ENCODE peak calls at places on chromosome 12, in nine cellular contexts. U is cardiac muscle cell, G is right atrium auricular region, E is esophagus squamous epithelium, W is psoas muscle, V is mesenchymal stem cell, F is A549, J is ovary, O is A673. T is an unnamed sample. For H3K9me3 and H3K4me1, the result is how much of the 10 kb centered on the place peaks cover.

GRCh38 chr12:48795550-48796455 is 6.9 kb upstream of the ADCY6 start:
- DNase-seq in U (peak), G (peak), E (no peak), W (peak), V (peak), F (peak), J (peak), O (peak), T (peak)

GRCh38 chr12:42669471-42669997 is 80.0 kb upstream of the PRICKLE1 start:
- DNase-seq in U (peak), G (no peak), E (no peak), W (no peak), V (no peak), F (no peak), J (no peak), O (no peak), T (peak)

GRCh38 chr12:113659416-113659815 is 187.7 kb upstream of the LHX5 start:
- DNase-seq in U (no peak), G (no peak), E (no peak), W (no peak), V (no peak), F (no peak), J (no peak), O (no peak), T (no peak)

GRCh38 chr12:22250762-22251161 is 83.7 kb downstream of the ST8SIA1 start:
- DNase-seq in U (no peak), G (no peak), E (no peak), W (no peak), V (peak), F (no peak), J (no peak), O (no peak), T (no peak)

GRCh38 chr12:16359512-16360491 is 12.4 kb downstream of the MGST1 start:
- DNase-seq in U (peak), G (no peak), E (no peak), W (peak), V (peak), F (peak), J (no peak), O (peak), T (peak)

GRCh38 chr12:124740691-124741137 is 123.0 kb downstream of the SCARB1 start:
- DNase-seq in U (no peak), G (no peak), E (no peak), W (peak), V (peak), F (no peak), J (no peak), O (no peak), T (peak)

GRCh38 chr12:62227091-62227490 is 33.1 kb upstream of the USP15 start:
- DNase-seq in U (no peak), G (no peak), E (no peak), W (no peak), V (no peak), F (no peak), J (no peak), O (no peak), T (no peak)

GRCh38 chr12:18250313-18250916 is 10.9 kb upstream of the PIK3C2G start:
- DNase-seq in U (peak), G (no peak), E (no peak), W (no peak), V (peak), F (peak), J (no peak), O (peak), T (peak)

GRCh38 chr12:111826316-111826715 is 15.7 kb upstream of the MAPKAPK5 start:
- DNase-seq in U (no peak), G (no peak), E (no peak), W (no peak), V (no peak), F (no peak), J (no peak), O (no peak), T (peak)

GRCh38 chr12:104864668-104865067 is 93.4 kb downstream of the SLC41A2 start:
- DNase-seq in U (no peak), G (no peak), E (no peak), W (no peak), V (no peak), F (no peak), J (no peak), O (no peak), T (peak)

GRCh38 chr12:49264466-49264872 is 413 bp upstream of the TUBA1C start:
- DNase-seq in U (peak), G (peak), E (no peak), W (no peak), V (no peak), F (peak), J (no peak), O (peak), T (peak)

GRCh38 chr12:49868952-49869815 is 26.3 kb upstream of the BCDIN3D start:
- DNase-seq in U (peak), G (peak), E (no peak), W (peak), V (peak), F (no peak), J (peak), O (peak), T (peak)

GRCh38 chr12:93387780-93388179 is 10.1 kb downstream of the NUDT4 start:
- DNase-seq in U (no peak), G (no peak), E (no peak), W (no peak), V (peak), F (no peak), J (no peak), O (no peak), T (no peak)

GRCh38 chr12:72444566-72444965 is 172.4 kb downstream of the TRHDE start:
- DNase-seq in U (no peak), G (no peak), E (no peak), W (no peak), V (no peak), F (no peak), J (no peak), O (peak), T (no peak)

GRCh38 chr12:109358154-109358869 is 10.6 kb downstream of the MYO1H start:
- DNase-seq in U (no peak), G (no peak), E (no peak), W (no peak), V (no peak), F (no peak), J (no peak), O (no peak), T (peak)

GRCh38 chr12:124833693-124834122 is 30.0 kb downstream of the SCARB1 start:
- DNase-seq in U (peak), G (peak), E (no peak), W (no peak), V (no peak), F (no peak), J (peak), O (no peak), T (no peak)

GRCh38 chr12:1662761-1663439 is 28.0 kb upstream of the ADIPOR2 start:
- DNase-seq in U (peak), G (no peak), E (no peak), W (no peak), V (peak), F (peak), J (peak), O (no peak), T (no peak)

GRCh38 chr12:108214486-108214885 is 85.4 kb downstream of the WSCD2 start:
- DNase-seq in U (peak), G (no peak), E (no peak), W (no peak), V (no peak), F (peak), J (no peak), O (peak), T (peak)

GRCh38 chr12:49777800-49778748 is 36.7 kb downstream of the TMBIM6 start:
- DNase-seq in U (peak), G (no peak), E (no peak), W (no peak), V (peak), F (peak), J (peak), O (peak), T (peak)

GRCh38 chr12:28500373-28501024 is 310.2 kb downstream of the CCDC91 start:
- DNase-seq in U (no peak), G (no peak), E (no peak), W (no peak), V (no peak), F (no peak), J (no peak), O (no peak), T (no peak)

GRCh38 chr12:57231276-57232021 is 1.9 kb downstream of the SHMT2 start:
- DNase-seq in U (no peak), G (no peak), E (no peak), W (no peak), V (no peak), F (no peak), J (no peak), O (no peak), T (no peak)

GRCh38 chr12:104520242-104520900 is 63.6 kb downstream of the CHST11 start:
- DNase-seq in U (peak), G (no peak), E (no peak), W (no peak), V (peak), F (no peak), J (no peak), O (no peak), T (no peak)

GRCh38 chr12:546920-547845 is 87.4 kb downstream of the B4GALNT3 start:
- DNase-seq in U (peak), G (no peak), E (no peak), W (peak), V (peak), F (peak), J (peak), O (peak), T (peak)

GRCh38 chr12:85920324-85920947 is 46.3 kb downstream of the NTS start:
- DNase-seq in U (peak), G (no peak), E (no peak), W (no peak), V (peak), F (no peak), J (no peak), O (peak), T (peak)

GRCh38 chr12:48104531-48104930 is 1.3 kb downstream of the SENP1 start:
- DNase-seq in U (no peak), G (no peak), E (no peak), W (no peak), V (no peak), F (no peak), J (no peak), O (no peak), T (no peak)

GRCh38 chr12:69042970-69043369 is 110.0 kb upstream of the CPM start:
- DNase-seq in U (no peak), G (no peak), E (no peak), W (no peak), V (no peak), F (no peak), J (no peak), O (no peak), T (no peak)

GRCh38 chr12:116609715-116610114 is 50.5 kb downstream of the MAP1LC3B2 start:
- DNase-seq in U (peak), G (no peak), E (no peak), W (no peak), V (no peak), F (no peak), J (no peak), O (peak), T (peak)

GRCh38 chr12:52486166-52487105 is 6.6 kb downstream of the KRT6A start:
- DNase-seq in U (no peak), G (no peak), E (no peak), W (no peak), V (no peak), F (no peak), J (no peak), O (no peak), T (no peak)

GRCh38 chr12:108562348-108563134 is at the start of gene ISCU:
- DNase-seq in U (peak), G (peak), E (peak), W (peak), V (peak), F (peak), J (peak), O (peak), T (peak)

GRCh38 chr12:16198884-16199283 is 78.6 kb downstream of the SLC15A5 start:
- DNase-seq in U (no peak), G (no peak), E (no peak), W (no peak), V (no peak), F (no peak), J (no peak), O (no peak), T (no peak)

DNA sequence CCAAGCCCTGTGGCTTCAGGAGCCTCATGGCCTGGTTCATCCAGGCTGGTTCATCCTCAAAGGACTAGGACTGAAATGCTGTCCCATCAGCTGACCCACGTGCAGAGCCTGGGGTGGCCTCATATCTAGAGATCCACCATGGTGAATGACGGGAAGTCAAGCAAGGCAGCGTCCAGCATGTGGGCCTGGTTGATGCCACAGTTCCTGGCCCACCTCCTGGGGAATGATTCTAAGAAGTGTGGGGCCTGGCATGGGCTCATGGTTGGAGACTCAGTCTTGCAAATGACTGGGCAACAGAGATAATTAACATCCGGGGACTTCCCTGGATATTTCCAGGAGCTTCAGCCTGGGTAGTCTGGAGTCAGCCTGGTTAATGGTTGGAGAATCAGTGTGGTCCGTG is 302.4 kb upstream of the SFSWAP start:
- DNase-seq in U (no peak), G (no peak), E (no peak), W (no peak), V (no peak), F (no peak), J (no peak), O (no peak), T (no peak)
- H3K9me3 ChIP-seq in U (under half), G (under half), E (under half), W (under half), V (under half), F (under half), J (under half), O (under half), T (under half)

GRCh38 chr12:10716277-10716676 is 6.8 kb downstream of the YBX3 start:
- DNase-seq in U (no peak), G (no peak), E (no peak), W (no peak), V (no peak), F (no peak), J (no peak), O (no peak), T (no peak)
- H3K4me1 ChIP-seq in U (under half), G (half or more), E (under half), W (under half), V (under half), F (half or more), J (under half), O (half or more), T (half or more)

GRCh38 chr12:119229837-119230236 is 51.1 kb downstream of the HSPB8 start:
- DNase-seq in U (peak), G (peak), E (no peak), W (peak), V (peak), F (peak), J (no peak), O (peak), T (no peak)
- H3K4me3 ChIP-seq in U (peak), G (no peak), E (no peak), W (peak), V (no peak), F (peak), J (no peak), O (no peak), T (peak)

DNA sequence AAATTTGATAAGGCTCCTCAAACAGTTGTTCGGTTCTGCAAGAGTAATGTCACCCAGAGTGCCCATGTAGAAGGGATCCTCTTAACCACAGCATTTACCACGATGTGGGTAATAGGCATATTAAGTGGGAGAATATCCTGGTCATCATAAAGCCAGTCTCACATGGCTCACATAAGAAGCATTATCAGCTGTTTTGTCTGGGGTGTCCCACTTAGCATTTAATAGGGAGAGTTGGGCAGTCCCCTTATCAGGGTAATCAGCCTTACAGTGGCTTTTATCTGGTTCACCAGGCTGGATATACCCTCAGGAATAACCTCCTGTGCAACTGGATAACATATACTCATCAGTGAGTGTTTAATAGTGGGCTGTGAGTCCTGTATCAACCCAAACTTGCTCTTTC is 12.9 kb upstream of the TMEM263 start:
- DNase-seq in U (no peak), G (no peak), E (no peak), W (no peak), V (no peak), F (no peak), J (no peak), O (no peak), T (no peak)
- H3K9me3 ChIP-seq in U (under half), G (under half), E (under half), W (under half), V (under half), F (under half), J (under half), O (under half), T (under half)

GRCh38 chr12:32893008-32893407 is 3.6 kb downstream of the PKP2 start:
- DNase-seq in U (peak), G (no peak), E (no peak), W (no peak), V (peak), F (no peak), J (no peak), O (no peak), T (no peak)
- H3K4me1 ChIP-seq in U (under half), G (under half), E (under half), W (under half), V (under half), F (under half), J (under half), O (under half), T (under half)

GRCh38 chr12:56160894-56161667 is 2.9 kb downstream of the MYL6 start:
- DNase-seq in U (no peak), G (no peak), E (no peak), W (no peak), V (no peak), F (no peak), J (no peak), O (no peak), T (no peak)
- H3K4me3 ChIP-seq in U (peak), G (peak), E (peak), W (peak), V (peak), F (peak), J (peak), O (no peak), T (peak)

DNA sequence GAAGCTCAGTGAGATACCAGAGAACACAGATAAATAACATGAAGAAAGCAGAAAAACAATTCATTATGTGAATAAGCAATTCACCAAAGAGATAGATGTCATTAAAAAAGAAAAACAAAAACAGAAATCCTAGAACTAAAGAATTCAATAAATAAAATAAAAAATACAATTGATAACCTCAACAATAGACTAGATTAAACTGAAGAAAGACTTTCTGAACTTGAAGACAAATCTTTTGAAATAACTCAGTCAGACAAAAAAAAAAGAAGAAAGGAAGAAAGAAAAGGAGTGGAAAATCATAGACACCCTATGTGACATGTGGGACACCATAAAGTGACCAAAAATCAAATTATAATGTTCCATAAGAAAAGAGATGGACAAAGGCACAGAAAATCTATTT is 14.0 kb upstream of the SLC38A1 start:
- DNase-seq in U (no peak), G (no peak), E (no peak), W (no peak), V (no peak), F (no peak), J (no peak), O (no peak), T (no peak)
- H3K9me3 ChIP-seq in U (under half), G (under half), E (under half), W (under half), V (under half), F (under half), J (under half), O (under half), T (under half)

GRCh38 chr12:82504411-82504810 is 146.1 kb downstream of the METTL25 start:
- DNase-seq in U (no peak), G (no peak), E (no peak), W (no peak), V (no peak), F (no peak), J (no peak), O (no peak), T (no peak)
- H3K4me1 ChIP-seq in U (under half), G (under half), E (under half), W (under half), V (under half), F (under half), J (under half), O (under half), T (under half)

GRCh38 chr12:9114946-9115345 is 773 bp downstream of the A2M start:
- DNase-seq in U (no peak), G (no peak), E (no peak), W (no peak), V (no peak), F (no peak), J (no peak), O (no peak), T (no peak)
- H3K4me3 ChIP-seq in U (peak), G (peak), E (peak), W (peak), V (peak), F (no peak), J (peak), O (no peak), T (peak)

T was measured in adipocyte.